ENCODE peak calls at places on chromosomes 16 and 17, in seven cellular contexts. B is upper lobe of left lung, W is HCT116, V is spleen, Z is esophagus muscularis mucosa, D is SK-N-SH, K is transverse colon. N is an unnamed sample.

GRCh38 chr17:3913531-3914318 is 2.5 kb downstream of the P2RX1 start:
- DNase-seq in B (no peak), W (peak), V (peak), Z (no peak), D (peak), K (peak), N (peak)

GRCh38 chr17:31202968-31203367 is 94.1 kb downstream of the OMG start:
- DNase-seq in B (no peak), W (no peak), V (peak), Z (no peak), D (no peak), K (no peak), N (no peak)

GRCh38 chr16:66199189-66199588 is 167.3 kb upstream of the CDH5 start:
- DNase-seq in B (no peak), W (no peak), V (no peak), Z (peak), D (no peak), K (no peak), N (no peak)

GRCh38 chr17:78176548-78177025 is 8.2 kb downstream of the SYNGR2 start:
- DNase-seq in B (peak), W (no peak), V (peak), Z (no peak), D (peak), K (peak), N (no peak)

GRCh38 chr17:50708050-50709000 is 611 bp upstream of the ANKRD40 start:
- DNase-seq in B (no peak), W (no peak), V (no peak), Z (no peak), D (no peak), K (no peak), N (no peak)

GRCh38 chr16:79628501-79628975 is 28.0 kb upstream of the MAF start:
- DNase-seq in B (no peak), W (no peak), V (no peak), Z (no peak), D (no peak), K (no peak), N (no peak)

GRCh38 chr17:6542577-6542976 is 13.8 kb downstream of the PITPNM3 start:
- DNase-seq in B (no peak), W (no peak), V (peak), Z (no peak), D (no peak), K (no peak), N (no peak)

GRCh38 chr17:34797724-34798123 is 163.5 kb downstream of the CCT6B start:
- DNase-seq in B (no peak), W (no peak), V (no peak), Z (no peak), D (no peak), K (no peak), N (no peak)

GRCh38 chr17:62870581-62870964 is 62.5 kb upstream of the MARCHF10 start:
- DNase-seq in B (no peak), W (no peak), V (no peak), Z (no peak), D (peak), K (no peak), N (no peak)

GRCh38 chr17:10743316-10744009 is 13.6 kb upstream of the TMEM220 start:
- DNase-seq in B (no peak), W (no peak), V (no peak), Z (no peak), D (no peak), K (no peak), N (no peak)

GRCh38 chr17:4908711-4909496 is 6.0 kb upstream of the CHRNE start:
- DNase-seq in B (peak), W (peak), V (peak), Z (peak), D (peak), K (peak), N (peak)

GRCh38 chr17:63309021-63309420 is 137.1 kb downstream of the CYB561 start:
- DNase-seq in B (no peak), W (no peak), V (no peak), Z (no peak), D (no peak), K (no peak), N (no peak)

GRCh38 chr16:10828851-10829331 is 10.3 kb upstream of the TVP23A start:
- DNase-seq in B (peak), W (no peak), V (peak), Z (peak), D (peak), K (peak), N (peak)

GRCh38 chr17:48604770-48605329 is at the start of gene HOXB6:
- DNase-seq in B (peak), W (no peak), V (no peak), Z (no peak), D (no peak), K (peak), N (no peak)

GRCh38 chr17:63962298-63962744 is 10.4 kb downstream of the SCN4A start:
- DNase-seq in B (no peak), W (no peak), V (no peak), Z (no peak), D (no peak), K (no peak), N (no peak)

GRCh38 chr17:61251939-61252865 is 147.4 kb upstream of the TBX2 start:
- DNase-seq in B (peak), W (no peak), V (peak), Z (peak), D (peak), K (peak), N (peak)

GRCh38 chr17:73584049-73584448 is 60.2 kb downstream of the SDK2 start:
- DNase-seq in B (no peak), W (no peak), V (no peak), Z (no peak), D (no peak), K (no peak), N (no peak)

GRCh38 chr16:24826817-24827566 is 18.8 kb upstream of the SLC5A11 start:
- DNase-seq in B (no peak), W (no peak), V (no peak), Z (no peak), D (no peak), K (no peak), N (no peak)

GRCh38 chr17:46013502-46014165 is 14.6 kb downstream of the STH start:
- DNase-seq in B (no peak), W (no peak), V (peak), Z (no peak), D (peak), K (no peak), N (no peak)

GRCh38 chr17:28725660-28726395 is at the start of gene TLCD1:
- DNase-seq in B (peak), W (no peak), V (peak), Z (no peak), D (peak), K (peak), N (no peak)

GRCh38 chr17:19747829-19748806 is at the start of gene ALDH3A1:
- DNase-seq in B (no peak), W (no peak), V (no peak), Z (no peak), D (no peak), K (peak), N (no peak)

GRCh38 chr17:74130276-74130675 is 73.2 kb upstream of the RPL38 start:
- DNase-seq in B (no peak), W (no peak), V (no peak), Z (no peak), D (peak), K (no peak), N (no peak)

GRCh38 chr16:85384831-85385462 is 228.2 kb upstream of the GSE1 start:
- DNase-seq in B (peak), W (no peak), V (peak), Z (no peak), D (no peak), K (peak), N (peak)

GRCh38 chr17:44575408-44575807 is 18.1 kb downstream of the FZD2 start:
- DNase-seq in B (no peak), W (no peak), V (no peak), Z (no peak), D (no peak), K (no peak), N (no peak)

GRCh38 chr16:11133344-11133921 is 122.6 kb downstream of the SOCS1 start:
- DNase-seq in B (no peak), W (peak), V (no peak), Z (no peak), D (no peak), K (peak), N (peak)

GRCh38 chr17:76702941-76703637 is 7.7 kb downstream of the MXRA7 start:
- DNase-seq in B (no peak), W (no peak), V (no peak), Z (no peak), D (no peak), K (no peak), N (no peak)

GRCh38 chr17:76704799-76705198 is 6.0 kb downstream of the MXRA7 start:
- DNase-seq in B (no peak), W (no peak), V (no peak), Z (no peak), D (no peak), K (no peak), N (no peak)

GRCh38 chr17:76707985-76708807 is 2.6 kb downstream of the MXRA7 start:
- DNase-seq in B (no peak), W (no peak), V (no peak), Z (no peak), D (peak), K (no peak), N (no peak)

GRCh38 chr17:76709077-76709950 is 1.5 kb downstream of the MXRA7 start:
- DNase-seq in B (peak), W (no peak), V (no peak), Z (peak), D (peak), K (peak), N (peak)

DNA sequence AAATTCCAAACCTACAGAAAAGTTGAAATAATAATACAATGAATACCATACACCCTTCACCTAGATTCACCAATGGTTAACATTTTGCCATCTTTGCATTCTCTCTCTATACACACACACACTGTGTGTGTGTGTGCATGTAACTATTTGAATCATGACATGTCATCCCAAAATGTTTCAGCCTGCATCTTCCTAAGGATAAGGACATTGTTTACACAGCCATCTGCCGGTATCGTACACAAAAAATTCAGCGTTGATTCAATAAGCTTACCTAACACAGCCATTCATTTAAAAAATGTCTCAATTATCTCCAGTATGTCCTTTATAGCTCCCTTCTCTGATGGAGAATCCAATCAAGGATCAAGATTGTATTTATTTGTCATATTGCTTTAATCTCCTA is 3.9 kb downstream of the MXRA7 start:
- DNase-seq in B (no peak), W (no peak), V (no peak), Z (no peak), D (no peak), K (no peak), N (no peak)
- H3K27ac ChIP-seq in B (no peak), W (no peak), V (no peak), Z (peak), D (no peak), K (peak), N (no peak)

GRCh38 chr17:76148015-76148326 is 6.9 kb upstream of the FOXJ1 start:
- DNase-seq in B (no peak), W (no peak), V (no peak), Z (no peak), D (no peak), K (no peak), N (no peak)
- TF ChIP-seq CTCF in B (no peak), W (peak), V (no peak), Z (peak), D (no peak), K (no peak), N (peak)

GRCh38 chr17:7856081-7856791 is 1.1 kb downstream of the NAA38 start:
- DNase-seq in B (peak), W (no peak), V (peak), Z (no peak), D (peak), K (peak), N (no peak)
- TF ChIP-seq POLR2AphosphoS5 in B (peak), W (peak), V (peak), Z (peak), D (no peak), K (peak), N (no peak)

DNA sequence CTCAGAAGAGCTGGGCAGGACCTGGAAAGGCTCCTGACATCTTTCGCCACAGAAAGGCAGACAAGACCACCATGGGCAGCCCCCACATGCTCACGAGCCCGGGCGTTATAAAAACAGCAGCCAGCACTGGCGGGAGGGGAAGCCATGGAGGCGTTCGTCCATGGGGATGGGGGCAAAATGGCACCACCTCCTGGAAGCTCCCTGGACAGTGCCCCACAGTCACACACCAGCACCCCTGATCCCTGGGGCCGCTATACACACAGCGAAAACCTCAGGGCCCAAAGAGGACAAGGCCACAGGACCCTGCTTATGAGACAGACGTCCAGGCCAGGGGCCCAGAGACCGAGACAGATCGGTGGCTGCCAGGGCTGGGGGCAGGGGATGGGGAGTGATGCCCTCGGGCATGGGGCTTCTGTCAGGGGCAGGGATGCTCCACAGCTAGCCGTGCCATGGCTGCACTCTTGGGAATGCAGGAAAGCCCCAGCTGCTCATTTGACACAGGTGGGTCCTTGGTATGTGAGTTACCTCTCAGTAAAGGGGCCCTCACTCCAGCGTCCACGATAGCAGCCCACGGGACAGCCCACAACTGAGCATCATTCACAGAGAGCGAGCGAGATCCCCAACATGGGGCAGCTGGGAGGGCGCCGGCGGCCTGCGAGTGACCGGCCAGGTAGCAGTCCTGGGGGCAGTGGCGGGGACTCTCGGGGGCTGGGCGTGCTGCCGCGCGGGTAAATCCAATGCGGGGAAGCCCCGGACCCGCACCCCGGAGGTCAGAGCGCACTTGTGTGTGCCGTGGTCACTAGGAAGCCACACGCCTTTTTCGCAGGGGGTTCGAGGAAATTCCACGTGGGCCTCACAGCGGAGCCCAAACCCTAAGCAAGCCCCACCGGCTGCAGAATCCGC is 6.4 kb upstream of the PVALEF start:
- DNase-seq in B (peak), W (no peak), V (peak), Z (no peak), D (no peak), K (no peak), N (no peak)
- H3K27ac ChIP-seq in B (no peak), W (no peak), V (peak), Z (no peak), D (no peak), K (no peak), N (no peak)

DNA sequence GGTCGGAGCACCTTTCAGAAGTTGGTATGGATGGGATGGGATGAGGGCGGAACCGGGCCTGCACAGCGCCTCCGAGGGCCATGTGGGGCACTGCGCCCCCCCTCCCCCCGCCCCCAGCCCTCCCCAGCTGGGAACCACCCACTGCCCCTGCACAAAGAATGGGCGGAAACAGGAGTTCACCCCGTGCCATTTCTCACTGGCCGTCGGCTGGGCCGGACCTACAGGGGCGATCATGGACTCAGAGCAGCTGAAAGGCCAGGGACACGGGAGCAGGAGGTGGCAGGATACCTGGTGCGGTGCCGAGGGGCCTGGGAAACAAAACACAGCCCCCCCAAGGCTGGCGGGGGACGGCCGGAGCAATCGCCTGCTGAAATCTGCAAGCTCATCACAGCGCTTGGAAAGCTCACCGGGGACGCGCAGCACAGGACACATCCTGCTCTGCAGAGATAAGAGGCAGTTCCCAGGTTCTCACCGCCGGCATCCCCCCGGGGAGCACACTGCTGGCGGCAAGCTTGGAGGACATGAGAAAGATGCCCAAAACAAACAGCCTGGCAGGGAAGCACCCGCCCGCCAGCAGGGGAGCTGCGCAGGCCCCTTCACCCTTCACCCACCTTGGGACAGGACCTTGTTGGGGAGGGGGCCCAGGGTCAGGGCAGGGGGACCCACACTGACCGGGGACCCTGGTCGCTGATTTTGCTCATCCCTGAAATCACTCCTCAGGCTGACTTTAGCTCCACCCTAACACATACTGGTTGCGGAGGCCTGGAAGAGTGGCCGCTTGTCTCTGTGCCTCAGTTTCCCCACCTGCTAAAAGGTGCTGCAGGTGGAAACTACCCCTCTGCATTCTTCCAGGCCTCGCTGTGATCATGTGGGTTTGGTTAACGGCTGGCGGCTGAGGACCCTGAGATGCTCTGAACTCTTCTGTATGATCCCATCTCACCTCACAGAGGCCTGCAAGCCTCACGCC is 263.9 kb downstream of the C16orf95 start:
- DNase-seq in B (peak), W (no peak), V (no peak), Z (no peak), D (no peak), K (no peak), N (peak)
- TF ChIP-seq CTCF in B (no peak), W (no peak), V (no peak), Z (no peak), D (peak), K (no peak), N (no peak)

GRCh38 chr17:81706757-81707624 is 3.8 kb downstream of the MRPL12 start:
- DNase-seq in B (peak), W (no peak), V (peak), Z (no peak), D (no peak), K (no peak), N (no peak)

GRCh38 chr17:81706232-81706611 is 3.1 kb downstream of the MRPL12 start:
- DNase-seq in B (no peak), W (no peak), V (peak), Z (no peak), D (no peak), K (no peak), N (no peak)

GRCh38 chr17:81705518-81706231 is 2.5 kb downstream of the MRPL12 start:
- DNase-seq in B (no peak), W (no peak), V (peak), Z (no peak), D (no peak), K (no peak), N (no peak)

GRCh38 chr17:81708739-81709185 is 3.3 kb upstream of the SLC25A10 start:
- DNase-seq in B (peak), W (no peak), V (peak), Z (no peak), D (no peak), K (no peak), N (no peak)

GRCh38 chr17:81707725-81708646 is 4.1 kb upstream of the SLC25A10 start:
- DNase-seq in B (peak), W (no peak), V (peak), Z (no peak), D (no peak), K (no peak), N (no peak)
- TF ChIP-seq POLR2AphosphoS5 in B (no peak), W (no peak), V (no peak), Z (no peak), D (peak), K (no peak), N (no peak)

GRCh38 chr17:39942076-39942475 is 14.5 kb downstream of the LRRC3C start:
- DNase-seq in B (no peak), W (no peak), V (no peak), Z (no peak), D (no peak), K (no peak), N (no peak)

GRCh38 chr17:39944393-39944711 is 16.8 kb downstream of the LRRC3C start:
- DNase-seq in B (no peak), W (no peak), V (no peak), Z (no peak), D (no peak), K (no peak), N (no peak)

GRCh38 chr17:39939588-39940419 is 12.3 kb downstream of the LRRC3C start:
- DNase-seq in B (no peak), W (no peak), V (no peak), Z (no peak), D (peak), K (no peak), N (no peak)

GRCh38 chr17:39946551-39947330 is 16.1 kb upstream of the GSDMA start:
- DNase-seq in B (no peak), W (no peak), V (no peak), Z (no peak), D (no peak), K (no peak), N (no peak)

DNA sequence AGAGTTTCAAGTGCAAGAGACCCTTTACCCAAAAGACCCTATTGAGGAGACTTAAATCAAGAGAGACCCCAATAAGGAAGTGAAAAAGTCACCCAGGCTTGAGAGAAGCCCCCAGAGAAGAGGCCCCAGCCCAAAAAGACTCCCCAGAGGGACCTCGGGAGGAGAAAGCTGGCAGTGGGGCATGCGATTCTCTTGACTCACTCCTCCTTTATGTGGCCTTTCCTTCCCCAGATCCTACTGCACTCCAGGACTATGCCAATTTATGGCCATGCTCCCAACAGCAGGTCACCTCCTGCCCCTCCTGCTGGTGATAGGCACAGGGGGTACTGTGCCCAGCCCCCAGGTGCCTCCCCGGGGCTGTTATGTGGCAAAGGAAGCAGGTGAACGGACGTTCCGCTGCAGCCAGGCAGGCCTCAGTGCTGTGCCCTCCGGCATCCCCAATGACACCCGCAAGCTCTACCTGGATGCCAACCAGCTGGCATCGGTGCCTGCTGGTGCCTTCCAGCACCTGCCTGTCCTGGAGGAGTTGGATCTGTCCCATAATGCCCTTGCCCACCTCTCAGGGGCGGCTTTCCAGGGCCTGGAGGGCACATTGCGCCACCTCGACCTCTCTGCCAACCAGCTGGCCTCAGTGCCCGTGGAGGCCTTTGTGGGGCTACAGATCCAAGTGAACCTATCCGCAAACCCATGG is 16.3 kb downstream of the LRRC3C start:
- DNase-seq in B (no peak), W (no peak), V (no peak), Z (no peak), D (no peak), K (no peak), N (peak)
- H3K27ac ChIP-seq in B (no peak), W (no peak), V (no peak), Z (no peak), D (no peak), K (no peak), N (peak)

N was measured in breast epithelium.